ENCODE peak calls at places on chromosomes 13 and 19, in seven cellular contexts. Q is kidney tubule cell; I is activated T-cell treated with anti-CD3 and anti-CD28 coated beads, Interleukin-2, amount 50 U/mL, for 1 hour; O is CD8-positive, alpha-beta memory T cell; X is Jurkat, Clone E6-1; T is stimulated activated CD8-positive, alpha-beta memory T cell treated with anti-CD3 and anti-CD28 coated beads, Interleukin-7, amount 100 ng/mL, for 24 hours; G is islet precursor cell. N is an unnamed sample.

GRCh38 chr13:68304287-68304893 is 1074.3 kb upstream of the PCDH9 start:
- DNase-seq in Q (peak; percentile 33), I (no peak), O (no peak), X (peak; percentile 15), T (no peak), G (no peak), N (no peak)

GRCh38 chr19:10651821-10652220 is 2.3 kb upstream of the ILF3 start:
- DNase-seq in Q (no peak), I (no peak), O (no peak), X (no peak), T (no peak), G (no peak), N (no peak)

GRCh38 chr13:97506511-97506910 is 72.5 kb downstream of the RAP2A start:
- DNase-seq in Q (no peak), I (no peak), O (no peak), X (no peak), T (no peak), G (no peak), N (no peak)

GRCh38 chr13:111215081-111216047 is 100.3 kb downstream of the ARHGEF7 start:
- DNase-seq in Q (no peak), I (no peak), O (no peak), X (no peak), T (no peak), G (peak; percentile 46), N (no peak)

GRCh38 chr13:111664060-111664459 is 343.6 kb downstream of the TEX29 start:
- DNase-seq in Q (no peak), I (no peak), O (no peak), X (no peak), T (no peak), G (peak; percentile 44), N (no peak)

GRCh38 chr19:1986357-1987162 is 29.0 kb downstream of the BTBD2 start:
- DNase-seq in Q (no peak), I (no peak), O (no peak), X (no peak), T (no peak), G (no peak), N (no peak)

GRCh38 chr13:48112896-48113525 is 18.1 kb upstream of the MED4 start:
- DNase-seq in Q (no peak), I (no peak), O (no peak), X (no peak), T (no peak), G (no peak), N (no peak)

GRCh38 chr19:32824906-32825608 is 44.5 kb downstream of the SLC7A9 start:
- DNase-seq in Q (no peak), I (no peak), O (no peak), X (no peak), T (no peak), G (no peak), N (no peak)

GRCh38 chr13:106159295-106160195 is 375.9 kb downstream of the EFNB2 start:
- DNase-seq in Q (no peak), I (no peak), O (no peak), X (no peak), T (no peak), G (peak; percentile 72), N (no peak)

GRCh38 chr19:1651548-1652394 is 644 bp downstream of the TCF3 start:
- DNase-seq in Q (peak; percentile 23), I (peak; percentile 68), O (peak; percentile 48), X (no peak), T (no peak), G (no peak), N (peak; percentile 73)